ENCODE peak calls at places on chromosomes 4 and X, in nine cellular contexts. W is skeletal muscle cell, Z is MM.1S, E is AG08395, S is memory B cell, O is ACHN, A is endothelial cell, V is GM12891, D is substantia nigra. U is an unnamed sample.

GRCh38 chrX:47628980-47629379 is 750 bp downstream of the CFP start:
- DNase-seq in W (no peak), Z (no peak), E (no peak), S (no peak), O (no peak), A (no peak), V (no peak), D (no peak), U (no peak)

GRCh38 chr4:24686866-24687672 is 102.7 kb upstream of the DHX15 start:
- DNase-seq in W (no peak), Z (no peak), E (no peak), S (no peak), O (peak), A (no peak), V (no peak), D (peak), U (no peak)

GRCh38 chr4:17027495-17027894 is 129.1 kb upstream of the LDB2 start:
- DNase-seq in W (peak), Z (no peak), E (peak), S (no peak), O (no peak), A (no peak), V (no peak), D (no peak), U (peak)

GRCh38 chr4:105520819-105521790 is 31.3 kb upstream of the ARHGEF38 start:
- DNase-seq in W (peak), Z (peak), E (peak), S (no peak), O (peak), A (peak), V (peak), D (peak), U (peak)

GRCh38 chr4:70704333-70705145 is 16.2 kb downstream of the UTP3 start:
- DNase-seq in W (no peak), Z (peak), E (peak), S (peak), O (peak), A (peak), V (peak), D (peak), U (no peak)

GRCh38 chrX:97102938-97103337 is 219.2 kb downstream of the RPA4 start:
- DNase-seq in W (no peak), Z (no peak), E (no peak), S (no peak), O (no peak), A (no peak), V (no peak), D (no peak), U (no peak)

GRCh38 chr4:86935499-86935832 is 655 bp downstream of the AFF1 start:
- DNase-seq in W (no peak), Z (peak), E (no peak), S (no peak), O (no peak), A (no peak), V (no peak), D (peak), U (no peak)

GRCh38 chrX:63809158-63809557 is 24.1 kb upstream of the ARHGEF9 start:
- DNase-seq in W (no peak), Z (no peak), E (no peak), S (no peak), O (no peak), A (no peak), V (no peak), D (no peak), U (no peak)

GRCh38 chr4:150280081-150280950 is 202.1 kb downstream of the DCLK2 start:
- DNase-seq in W (peak), Z (no peak), E (peak), S (no peak), O (peak), A (no peak), V (no peak), D (no peak), U (peak)

GRCh38 chr4:73383452-73383851 is 20.6 kb upstream of the ALB start:
- DNase-seq in W (no peak), Z (no peak), E (no peak), S (no peak), O (no peak), A (no peak), V (no peak), D (no peak), U (no peak)

GRCh38 chr4:139934786-139935330 is 219.1 kb downstream of the MAML3 start:
- DNase-seq in W (no peak), Z (no peak), E (no peak), S (no peak), O (no peak), A (no peak), V (no peak), D (no peak), U (no peak)

GRCh38 chrX:151753313-151754041 is 18.9 kb downstream of the CNGA2 start:
- DNase-seq in W (peak), Z (peak), E (peak), S (no peak), O (peak), A (peak), V (peak), D (peak), U (no peak)

GRCh38 chr4:189322426-189322825 is 618.2 kb upstream of the FRG1 start:
- DNase-seq in W (no peak), Z (no peak), E (no peak), S (no peak), O (no peak), A (no peak), V (no peak), D (no peak), U (no peak)

GRCh38 chrX:42290608-42291007 is 367.3 kb upstream of the CASK start:
- DNase-seq in W (no peak), Z (no peak), E (no peak), S (no peak), O (peak), A (peak), V (no peak), D (no peak), U (no peak)

GRCh38 chrX:15401373-15401772 is 17.2 kb upstream of the VEGFD start:
- DNase-seq in W (no peak), Z (no peak), E (no peak), S (no peak), O (no peak), A (no peak), V (no peak), D (no peak), U (no peak)

GRCh38 chrX:148854351-148854750 is 353.9 kb downstream of the AFF2 start:
- DNase-seq in W (no peak), Z (no peak), E (no peak), S (no peak), O (no peak), A (no peak), V (no peak), D (no peak), U (no peak)

GRCh38 chr4:183201331-183201730 is 102.3 kb downstream of the WWC2 start:
- DNase-seq in W (peak), Z (no peak), E (peak), S (no peak), O (no peak), A (no peak), V (no peak), D (no peak), U (no peak)

GRCh38 chrX:40097492-40098263 is at the start of gene BCOR:
- DNase-seq in W (no peak), Z (peak), E (peak), S (peak), O (peak), A (peak), V (no peak), D (peak), U (no peak)

GRCh38 chrX:133045986-133046385 is 50.9 kb downstream of the USP26 start:
- DNase-seq in W (no peak), Z (peak), E (no peak), S (no peak), O (peak), A (peak), V (no peak), D (no peak), U (no peak)

GRCh38 chrX:68732906-68733493 is 85.5 kb downstream of the STARD8 start:
- DNase-seq in W (no peak), Z (peak), E (peak), S (peak), O (peak), A (peak), V (no peak), D (peak), U (no peak)

GRCh38 chr4:5238106-5238505 is 186.8 kb downstream of the STK32B start:
- DNase-seq in W (no peak), Z (no peak), E (peak), S (no peak), O (no peak), A (no peak), V (no peak), D (no peak), U (peak)

GRCh38 chr4:168993724-168994510 is 16.1 kb downstream of the CBR4 start:
- DNase-seq in W (no peak), Z (no peak), E (peak), S (no peak), O (no peak), A (no peak), V (no peak), D (no peak), U (no peak)

GRCh38 chr4:141686146-141686775 is 49.9 kb downstream of the IL15 start:
- DNase-seq in W (peak), Z (no peak), E (no peak), S (no peak), O (no peak), A (no peak), V (no peak), D (no peak), U (no peak)

GRCh38 chr4:61911313-61911756 is 711.2 kb downstream of the ADGRL3 start:
- DNase-seq in W (no peak), Z (no peak), E (no peak), S (no peak), O (no peak), A (no peak), V (no peak), D (no peak), U (no peak)

GRCh38 chr4:52659722-52660261 is 691 bp upstream of the USP46 start:
- DNase-seq in W (no peak), Z (no peak), E (peak), S (no peak), O (peak), A (peak), V (no peak), D (peak), U (no peak)

GRCh38 chr4:24476209-24476781 is 108.1 kb downstream of the DHX15 start:
- DNase-seq in W (no peak), Z (peak), E (peak), S (no peak), O (peak), A (no peak), V (no peak), D (no peak), U (no peak)

GRCh38 chr4:184688447-184688846 is 38.9 kb downstream of the PRIMPOL start:
- DNase-seq in W (peak), Z (no peak), E (peak), S (no peak), O (peak), A (peak), V (no peak), D (no peak), U (peak)

GRCh38 chr4:83177182-83177581 is 62.7 kb upstream of the PLAC8 start:
- DNase-seq in W (no peak), Z (no peak), E (no peak), S (no peak), O (no peak), A (no peak), V (no peak), D (no peak), U (no peak)

GRCh38 chr4:156169011-156169410 is 215.3 kb upstream of the CTSO start:
- DNase-seq in W (peak), Z (peak), E (peak), S (no peak), O (peak), A (peak), V (no peak), D (no peak), U (peak)

U was measured in AG04449.